ENCODE peak calls at places on chromosomes 6 and 20, in ten cellular contexts. M, U, D, T, O, Z, C, F, S and Y are unnamed samples.

GRCh38 chr6:69973138-69973537 is 106.8 kb downstream of the COL19A1 start:
- DNase-seq in M (no peak), U (no peak), D (no peak), T (no peak), O (no peak), Z (no peak), C (no peak), F (no peak), S (no peak), Y (no peak)

GRCh38 chr6:157246048-157246630 is 77.2 kb downstream of the TMEM242 start:
- DNase-seq in M (no peak), U (no peak), D (peak; percentile 47), T (no peak), O (peak; percentile 97), Z (no peak), C (no peak), F (no peak), S (no peak), Y (no peak)

GRCh38 chr6:6497976-6498375 is 90.5 kb upstream of the LY86 start:
- DNase-seq in M (no peak), U (no peak), D (no peak), T (no peak), O (no peak), Z (no peak), C (no peak), F (no peak), S (no peak), Y (no peak)

GRCh38 chr20:3203315-3204123 is 963 bp downstream of the DDRGK1 start:
- DNase-seq in M (peak; percentile 32), U (peak; percentile 39), D (no peak), T (no peak), O (no peak), Z (peak; percentile 23), C (peak; percentile 43), F (no peak), S (no peak), Y (no peak)

GRCh38 chr6:126091507-126091906 is 105.2 kb downstream of the TRMT11 start:
- DNase-seq in M (no peak), U (peak; percentile 8), D (no peak), T (no peak), O (no peak), Z (no peak), C (no peak), F (no peak), S (no peak), Y (no peak)

GRCh38 chr20:4468114-4468513 is 253.6 kb upstream of the PRND start:
- DNase-seq in M (no peak), U (no peak), D (no peak), T (no peak), O (no peak), Z (no peak), C (no peak), F (no peak), S (no peak), Y (no peak)

GRCh38 chr6:85483041-85483700 is 33.3 kb downstream of the NT5E start:
- DNase-seq in M (peak; percentile 71), U (peak; percentile 58), D (peak; percentile 89), T (peak; percentile 83), O (no peak), Z (peak; percentile 71), C (peak; percentile 84), F (peak; percentile 55), S (no peak), Y (peak; percentile 73)

GRCh38 chr6:87944541-87944954 is 103.1 kb upstream of the SPACA1 start:
- DNase-seq in M (peak; percentile 55), U (peak; percentile 85), D (peak; percentile 38), T (peak; percentile 71), O (no peak), Z (no peak), C (peak; percentile 49), F (peak; percentile 48), S (no peak), Y (peak; percentile 73)

GRCh38 chr6:33207569-33208088 is 671 bp upstream of the RING1 start:
- DNase-seq in M (peak; percentile 38), U (peak; percentile 50), D (peak; percentile 63), T (no peak), O (no peak), Z (no peak), C (peak; percentile 52), F (peak; percentile 25), S (no peak), Y (no peak)

GRCh38 chr20:33539129-33539528 is 49.2 kb downstream of the CBFA2T2 start:
- DNase-seq in M (no peak), U (peak; percentile 16), D (peak; percentile 17), T (no peak), O (no peak), Z (no peak), C (no peak), F (peak; percentile 19), S (no peak), Y (no peak)

GRCh38 chr6:76792394-76792793 is 670.9 kb downstream of the HTR1B start:
- DNase-seq in M (no peak), U (no peak), D (peak; percentile 24), T (no peak), O (no peak), Z (no peak), C (no peak), F (no peak), S (no peak), Y (no peak)

GRCh38 chr20:63378626-63379025 is 17.5 kb upstream of the CHRNA4 start:
- DNase-seq in M (no peak), U (no peak), D (no peak), T (no peak), O (no peak), Z (no peak), C (no peak), F (no peak), S (no peak), Y (no peak)
- H3K4me3 ChIP-seq in M (no peak overlapping the region), U (no peak overlapping the region), D (no peak overlapping the region), T (no peak overlapping the region), O (no peak overlapping the region), Z (no peak overlapping the region), C (no peak overlapping the region), F (no peak overlapping the region), S (no peak overlapping the region), Y (no peak overlapping the region)

DNA sequence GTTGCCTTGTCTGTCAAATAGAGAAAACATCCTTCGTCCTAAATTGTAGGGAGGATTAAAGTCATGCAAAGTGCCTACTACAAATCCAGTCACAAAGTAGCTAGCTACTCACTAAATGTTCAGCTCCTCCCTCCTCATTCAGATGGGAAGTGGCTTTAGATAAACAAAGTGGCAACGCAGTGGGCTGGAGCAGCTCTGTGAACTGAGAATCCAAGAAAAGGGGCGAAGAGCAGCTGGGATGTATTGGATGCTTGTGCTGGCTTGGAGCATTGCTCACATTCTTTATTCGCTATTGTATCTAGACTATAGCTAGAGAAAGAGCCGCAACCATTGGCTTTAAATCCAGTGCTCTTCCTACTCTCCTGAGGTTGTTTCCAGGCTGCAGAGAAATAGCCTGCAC is 10.3 kb downstream of the MOG start:
- DNase-seq in M (no peak), U (no peak), D (peak; percentile 20), T (no peak), O (no peak), Z (no peak), C (no peak), F (no peak), S (no peak), Y (no peak)
- TF ChIP-seq CTCF in M (no peak), U (no peak), D (no peak), T (no peak), O (no peak), Z (no peak), C (no peak), F (no peak), S (no peak), Y (no peak)

GRCh38 chr20:38050691-38051090 is 17.1 kb downstream of the RPRD1B start:
- DNase-seq in M (no peak), U (peak; percentile 61), D (peak; percentile 32), T (no peak), O (no peak), Z (no peak), C (no peak), F (no peak), S (no peak), Y (no peak)

GRCh38 chr20:38054647-38055046 is 21.1 kb downstream of the RPRD1B start:
- DNase-seq in M (no peak), U (no peak), D (no peak), T (no peak), O (no peak), Z (no peak), C (no peak), F (no peak), S (no peak), Y (no peak)

GRCh38 chr20:38049800-38050199 is 16.3 kb downstream of the RPRD1B start:
- DNase-seq in M (peak; percentile 31), U (peak; percentile 91), D (no peak), T (no peak), O (no peak), Z (no peak), C (no peak), F (no peak), S (no peak), Y (no peak)

GRCh38 chr20:38055294-38055693 is 21.7 kb downstream of the RPRD1B start:
- DNase-seq in M (no peak), U (peak; percentile 51), D (peak; percentile 70), T (no peak), O (peak; percentile 29), Z (no peak), C (no peak), F (no peak), S (no peak), Y (no peak)

DNA sequence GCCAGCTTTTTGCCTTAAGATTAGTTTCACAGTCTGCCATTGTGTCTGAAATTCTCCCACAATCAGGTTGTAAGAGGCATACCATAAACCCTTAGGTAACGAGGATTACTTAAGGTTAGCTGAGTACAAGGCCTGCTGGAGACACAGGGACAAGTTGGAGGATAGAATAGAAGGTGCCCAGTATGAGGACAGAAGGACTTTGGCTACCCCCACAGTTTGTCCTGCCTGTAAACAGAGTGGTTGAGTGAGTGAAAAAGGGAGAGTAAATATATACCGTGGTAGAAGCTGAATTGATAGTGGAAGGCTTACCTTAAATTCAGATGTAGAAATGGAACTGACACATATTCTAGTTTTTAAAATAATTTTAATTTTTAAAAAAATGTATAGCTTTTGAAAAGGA is 19.3 kb downstream of the RPRD1B start:
- DNase-seq in M (no peak), U (no peak), D (no peak), T (no peak), O (no peak), Z (no peak), C (no peak), F (no peak), S (no peak), Y (no peak)
- H3K27ac ChIP-seq in M (no peak overlapping the region), U (no peak overlapping the region), D (peak overlapping the region; percentile 47), T (no peak overlapping the region), O (no peak overlapping the region), Z (no peak overlapping the region), C (no peak overlapping the region), F (no peak overlapping the region), S (no peak overlapping the region), Y (no peak overlapping the region)

DNA sequence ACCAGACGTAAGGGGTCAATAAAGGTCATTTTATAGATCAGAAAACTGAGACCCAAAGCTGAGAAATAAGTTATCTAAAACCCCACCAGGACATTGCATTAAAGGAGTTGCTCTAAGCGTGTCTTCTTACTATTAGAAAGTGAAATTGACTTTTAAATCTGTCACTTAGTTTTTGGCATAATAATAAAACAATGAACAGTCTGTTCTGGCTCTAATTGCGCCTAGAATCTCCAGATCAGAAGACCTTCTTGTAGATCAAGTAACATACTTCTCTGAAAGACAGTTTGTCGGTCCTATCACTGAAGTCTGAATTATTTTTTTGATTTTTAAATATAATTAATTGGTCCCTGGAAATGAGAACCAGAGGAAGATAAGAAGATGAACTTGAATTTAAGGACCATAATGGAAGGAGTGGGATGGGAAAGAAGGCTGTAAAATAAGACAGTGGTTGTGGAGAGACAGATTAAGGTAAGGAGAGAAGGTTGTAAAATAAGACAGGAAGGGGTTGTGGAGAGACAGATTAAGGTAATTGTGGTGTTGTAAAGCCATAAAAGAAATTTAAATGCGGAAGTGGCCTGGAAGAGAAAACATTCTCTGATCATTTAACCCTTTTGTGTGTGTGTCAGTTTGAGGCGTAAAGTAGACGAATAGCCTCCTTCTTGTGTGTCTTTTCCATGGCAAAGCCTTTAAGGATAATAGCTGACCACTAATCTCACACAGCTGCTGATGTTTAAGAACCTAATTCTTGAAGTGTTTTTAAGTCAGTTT is 20.0 kb downstream of the TOP1 start:
- DNase-seq in M (no peak), U (no peak), D (no peak), T (no peak), O (no peak), Z (no peak), C (no peak), F (no peak), S (no peak), Y (no peak)
- H3K4me3 ChIP-seq in M (peak overlapping the region; percentile 2), U (peak overlapping the region; percentile 62), D (no peak overlapping the region), T (no peak overlapping the region), O (peak overlapping the region; percentile 10), Z (peak overlapping the region; percentile 50), C (no peak overlapping the region), F (no peak overlapping the region), S (peak overlapping the region; percentile 25), Y (peak overlapping the region; percentile 46)